ENCODE peak calls at places on chromosomes 4 and X, in seven cellular contexts. W, Y, K, Z, O, M and H are unnamed samples.

GRCh38 chr4:38170800-38171199 is 210.6 kb downstream of the PTTG2 start:
- DNase-seq in K (no peak), O (no peak), W (no peak), Y (no peak), Z (no peak), M (no peak), H (no peak)

GRCh38 chrX:2984342-2984741 is 22.0 kb upstream of the ARSH start:
- DNase-seq in K (no peak), Z (no peak), W (no peak), Y (no peak), O (no peak), M (no peak), H (no peak)

GRCh38 chrX:74232859-74233258 is 71.1 kb upstream of the ZCCHC13 start:
- DNase-seq in K (no peak), W (no peak), O (no peak), Y (no peak), M (no peak), Z (no peak), H (no peak)

GRCh38 chr4:146059153-146059552 is 116.4 kb upstream of the LSM6 start:
- DNase-seq in Y (no peak), Z (no peak), W (no peak), K (no peak), O (no peak), M (no peak), H (no peak)

GRCh38 chrX:1451676-1452496 is 823 bp downstream of the ASMTL start:
- DNase-seq in Y (no peak), Z (no peak), W (no peak), O (no peak), K (no peak), M (no peak), H (no peak)

GRCh38 chr4:74460833-74461232 is 15.9 kb downstream of the AREG start:
- DNase-seq in Z (no peak), O (no peak), W (no peak), K (no peak), M (no peak), Y (no peak), H (no peak)

GRCh38 chrX:69063486-69063885 is 101.8 kb downstream of the PJA1 start:
- DNase-seq in Y (peak; percentile 20), M (no peak), W (no peak), K (no peak), Z (no peak), O (no peak), H (no peak)

GRCh38 chr4:52648836-52649235 is 10.3 kb downstream of the USP46 start:
- DNase-seq in Y (no peak), W (no peak), M (no peak), Z (no peak), K (no peak), O (no peak), H (no peak)

GRCh38 chr4:74667438-74667837 is 126.9 kb downstream of the BTC start:
- DNase-seq in W (no peak), M (no peak), K (no peak), O (no peak), Z (no peak), Y (no peak), H (no peak)

GRCh38 chr4:15078682-15079642 is 76.7 kb downstream of the CPEB2 start:
- DNase-seq in M (no peak), K (no peak), Z (no peak), W (no peak), O (no peak), Y (no peak), H (no peak)

GRCh38 chr4:24244663-24245519 is 339.5 kb downstream of the DHX15 start:
- DNase-seq in Y (peak; percentile 83), M (no peak), K (no peak), W (no peak), O (peak; percentile 77), Z (no peak), H (no peak)

GRCh38 chr4:76781698-76782595 is 116.0 kb downstream of the SOWAHB start:
- DNase-seq in K (peak; percentile 99), O (no peak), Z (no peak), M (no peak), Y (no peak), W (no peak), H (peak; percentile 94)

GRCh38 chrX:1205681-1206611 is 6.5 kb downstream of the CRLF2 start:
- DNase-seq in Z (no peak), M (no peak), K (peak; percentile 53), W (no peak), O (no peak), Y (peak; percentile 4), H (no peak)